ENCODE peak calls at places on chromosomes 13 and 19, in nine cellular contexts. N is CD8-positive, alpha-beta memory T cell; E is NCI-H146; J is T-helper 17 cell; Z is kidney tubule cell; L is hepatocyte; C is CD4-positive, alpha-beta T cell; K is ACHN; G is right cardiac atrium. B is an unnamed sample.

GRCh38 chr19:10655457-10656312 is 1.5 kb downstream of the ILF3 start:
- DNase-seq in J (no peak), L (peak; percentile 45), K (peak; percentile 29), C (no peak), G (no peak), Z (peak; percentile 41), N (no peak), E (peak; percentile 63), B (peak; percentile 41)

GRCh38 chr13:25329706-25330105 is 28.3 kb downstream of the NUP58 start:
- DNase-seq in E (no peak), L (peak; percentile 6), G (no peak), N (no peak), Z (peak; percentile 34), K (no peak), C (no peak), J (no peak), B (no peak)

GRCh38 chr13:66200555-66200954 is 1029.6 kb downstream of the PCDH9 start:
- DNase-seq in C (no peak), Z (no peak), G (no peak), N (no peak), E (no peak), J (no peak), K (peak; percentile 1), L (no peak), B (no peak)

GRCh38 chr13:112668924-112669323 is 20.9 kb upstream of the ATP11A start:
- DNase-seq in C (no peak), G (no peak), N (no peak), J (no peak), K (no peak), E (no peak), L (no peak), Z (no peak), B (no peak)

GRCh38 chr13:78194904-78195639 is 276.4 kb upstream of the EDNRB start:
- DNase-seq in N (no peak), L (no peak), Z (peak; percentile 76), K (no peak), C (no peak), G (no peak), J (no peak), E (peak; percentile 5), B (peak; percentile 13)

GRCh38 chr13:100890645-100891044 is 216.1 kb upstream of the TMTC4 start:
- DNase-seq in C (no peak), J (no peak), N (no peak), Z (no peak), E (no peak), G (no peak), K (no peak), L (no peak), B (no peak)

GRCh38 chr19:55353803-55354697 is 469 bp downstream of the COX6B2 start:
- DNase-seq in J (peak; percentile 70), G (peak; percentile 82), Z (peak; percentile 56), C (peak; percentile 67), N (peak; percentile 73), K (peak; percentile 45), L (peak; percentile 84), E (peak; percentile 68), B (no peak)

GRCh38 chr13:46383383-46383782 is 3.7 kb downstream of the RUBCNL start:
- DNase-seq in G (no peak), L (no peak), K (no peak), C (no peak), E (no peak), N (no peak), J (no peak), Z (no peak), B (no peak)

GRCh38 chr13:38213307-38213706 is 136.3 kb upstream of the UFM1 start:
- DNase-seq in J (no peak), K (no peak), L (no peak), Z (peak; percentile 67), G (no peak), C (no peak), E (no peak), N (no peak), B (peak; percentile 65)

GRCh38 chr13:77351326-77351725 is 24.4 kb upstream of the MYCBP2 start:
- DNase-seq in G (peak; percentile 29), L (no peak), Z (no peak), K (no peak), C (no peak), E (no peak), J (no peak), N (no peak), B (no peak)

GRCh38 chr19:872266-872951 is 12.9 kb downstream of the CFD start:
- DNase-seq in L (peak; percentile 79), E (no peak), K (no peak), G (peak; percentile 91), C (peak; percentile 80), Z (no peak), N (peak; percentile 86), J (peak; percentile 79), B (no peak)

GRCh38 chr13:98959775-98960325 is 18.0 kb downstream of the DOCK9 start:
- DNase-seq in N (no peak), G (no peak), Z (no peak), J (no peak), E (peak; percentile 66), C (no peak), K (no peak), L (no peak), B (no peak)

GRCh38 chr13:36919833-36920611 is at the start of gene SMAD9:
- DNase-seq in J (no peak), K (peak; percentile 41), N (no peak), E (peak; percentile 81), Z (peak; percentile 69), C (no peak), G (peak; percentile 96), L (peak; percentile 92), B (peak; percentile 38)

GRCh38 chr19:6711605-6712004 is 8.8 kb downstream of the C3 start:
- DNase-seq in C (no peak), L (no peak), Z (no peak), K (no peak), E (no peak), G (no peak), N (no peak), J (no peak), B (no peak)

GRCh38 chr13:22594041-22594440 is 586.7 kb upstream of the SGCG start:
- DNase-seq in J (no peak), N (no peak), L (peak; percentile 6), K (no peak), Z (no peak), G (no peak), E (no peak), C (no peak), B (no peak)

GRCh38 chr19:42528354-42529247 is at the start of gene CEACAM1:
- DNase-seq in G (peak; percentile 66), Z (peak; percentile 64), N (peak; percentile 16), C (peak; percentile 57), K (peak; percentile 8), E (peak; percentile 14), J (peak; percentile 19), L (peak; percentile 79), B (no peak)

GRCh38 chr19:40279120-40279551 is 6.0 kb downstream of the AKT2 start:
- DNase-seq in E (no peak), Z (peak; percentile 30), G (peak; percentile 93), J (no peak), L (peak; percentile 64), C (no peak), N (no peak), K (no peak), B (no peak)

GRCh38 chr19:47741544-47742125 is 3.7 kb upstream of the NOP53 start:
- DNase-seq in C (no peak), K (no peak), L (no peak), E (no peak), J (no peak), Z (no peak), N (no peak), G (peak; percentile 65), B (no peak)

GRCh38 chr19:31070126-31070525 is 279.1 kb downstream of the TSHZ3 start:
- DNase-seq in C (no peak), G (no peak), L (no peak), K (no peak), Z (no peak), E (no peak), J (no peak), N (no peak), B (no peak)

GRCh38 chr13:33825083-33825482 is 7.1 kb downstream of the RFC3 start:
- DNase-seq in L (no peak), N (no peak), K (no peak), J (no peak), G (no peak), C (no peak), Z (no peak), E (no peak), B (no peak)

GRCh38 chr19:17504030-17504429 is 7.4 kb upstream of the PGLS start:
- DNase-seq in N (no peak), L (no peak), E (no peak), J (no peak), G (peak; percentile 45), Z (no peak), K (no peak), C (no peak), B (no peak)

GRCh38 chr19:19452241-19453128 is 47.0 kb downstream of the GATAD2A start:
- DNase-seq in E (no peak), C (no peak), Z (no peak), K (no peak), G (no peak), N (peak; percentile 32), J (no peak), L (no peak), B (no peak)

GRCh38 chr19:19748249-19748938 is 15.5 kb upstream of the ZNF14 start:
- DNase-seq in L (no peak), G (no peak), E (no peak), J (no peak), N (no peak), Z (no peak), K (no peak), C (no peak), B (no peak)

GRCh38 chr13:55394470-55394869 is 1746.2 kb upstream of the PRR20A start:
- DNase-seq in C (no peak), E (no peak), Z (no peak), K (no peak), N (no peak), J (no peak), L (no peak), G (no peak), B (no peak)